ENCODE peak calls at places on chromosomes 12 and 14, in four cellular contexts. R, Y, S and M are unnamed samples.

GRCh38 chr12:98637068-98637467 is 7.5 kb downstream of the IKBIP start:
- DNase-seq in R (no peak), Y (no peak), S (no peak), M (no peak)

GRCh38 chr14:103204852-103205540 is 81.7 kb downstream of the TNFAIP2 start:
- DNase-seq in R (no peak), Y (no peak), S (no peak), M (no peak)

GRCh38 chr12:51183816-51184215 is 10.9 kb upstream of the TFCP2 start:
- DNase-seq in R (no peak), Y (peak), S (no peak), M (no peak)

GRCh38 chr14:93879362-93879983 is 47.7 kb upstream of the FAM181A start:
- DNase-seq in R (no peak), Y (no peak), S (no peak), M (no peak)

GRCh38 chr14:96011609-96012008 is 27.6 kb upstream of the C14orf132 start:
- DNase-seq in R (no peak), Y (no peak), S (no peak), M (no peak)

GRCh38 chr14:89730692-89731091 is 223.8 kb downstream of the EFCAB11 start:
- DNase-seq in R (no peak), Y (no peak), S (no peak), M (no peak)

GRCh38 chr14:82190812-82191211 is 657.2 kb upstream of the SEL1L start:
- DNase-seq in R (no peak), Y (no peak), S (no peak), M (no peak)

GRCh38 chr14:33452982-33453381 is 497.9 kb downstream of the EGLN3 start:
- DNase-seq in R (no peak), Y (no peak), S (no peak), M (no peak)

GRCh38 chr12:47794679-47795078 is 21.6 kb downstream of the SLC48A1 start:
- DNase-seq in R (no peak), Y (no peak), S (no peak), M (no peak)

GRCh38 chr14:21215879-21216251 is 53.4 kb downstream of the HNRNPC start:
- DNase-seq in R (no peak), Y (no peak), S (no peak), M (no peak)

GRCh38 chr12:62484234-62484633 is 17.6 kb downstream of the MON2 start:
- DNase-seq in R (no peak), Y (peak), S (no peak), M (no peak)

GRCh38 chr14:96095581-96096476 is 56.7 kb downstream of the C14orf132 start:
- DNase-seq in R (peak), Y (peak), S (peak), M (no peak)

GRCh38 chr12:29698756-29699155 is 85.0 kb downstream of the TMTC1 start:
- DNase-seq in R (peak), Y (no peak), S (no peak), M (no peak)
- TF ChIP-seq CTCF in R (no peak), Y (no peak), S (no peak), M (no peak)

DNA sequence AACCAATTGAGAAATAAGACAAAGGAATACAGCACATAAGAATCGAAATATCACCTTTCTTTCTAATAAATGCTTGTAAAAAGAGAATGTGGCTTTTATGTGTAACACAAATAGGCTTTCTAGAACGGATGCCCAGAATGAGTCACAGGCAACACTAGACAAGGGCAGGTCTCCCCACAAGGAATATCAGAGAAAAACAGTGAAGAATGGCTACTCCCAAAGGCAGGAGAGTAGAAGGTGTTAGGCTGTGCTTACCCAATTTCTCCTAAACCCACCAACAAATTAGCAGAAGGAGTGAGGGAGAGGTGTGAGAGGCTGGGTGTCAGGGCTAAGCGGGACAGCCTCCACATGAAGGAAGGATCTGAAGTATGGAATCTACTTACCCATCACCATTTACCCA is 55.2 kb downstream of the GALNT4 start:
- DNase-seq in R (no peak), Y (peak), S (no peak), M (peak)
- H2AFZ ChIP-seq in R (no peak), Y (no peak), S (no peak), M (peak)

GRCh38 chr12:71478277-71478676 is 38.7 kb downstream of the LGR5 start:
- DNase-seq in R (no peak), Y (no peak), S (no peak), M (no peak)
- TF ChIP-seq CTCF in R (no peak), Y (peak), S (no peak), M (no peak)

DNA sequence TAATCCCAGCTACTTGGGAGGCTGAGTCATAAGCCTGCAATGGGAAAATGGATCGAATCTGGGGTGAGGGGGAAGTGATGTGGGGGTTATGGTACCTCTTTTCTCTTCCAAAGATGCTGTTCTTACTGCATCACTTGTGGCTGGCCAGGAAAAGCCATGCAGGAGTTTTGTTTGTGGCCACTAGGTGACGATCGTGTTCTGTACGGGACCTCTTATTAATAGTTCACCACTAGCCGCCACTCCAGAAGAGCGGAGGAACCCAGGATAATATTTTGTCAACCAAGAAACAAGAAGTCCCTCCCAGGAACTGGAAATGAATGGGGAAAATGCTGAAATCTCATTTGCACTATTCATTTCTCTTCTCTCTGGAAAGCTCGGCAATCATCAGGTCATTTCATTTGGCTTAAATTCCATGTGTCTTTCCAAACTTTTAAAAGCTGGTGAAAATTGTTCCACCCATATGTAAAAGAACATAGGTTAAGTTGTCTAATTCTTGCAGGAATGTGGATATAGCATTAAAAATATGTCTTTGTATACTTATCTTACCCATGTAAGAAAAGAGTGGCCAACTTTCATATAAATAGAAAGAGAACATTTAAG is 8.9 kb downstream of the GPR65 start:
- DNase-seq in R (peak), Y (peak), S (peak), M (peak)
- H2AFZ ChIP-seq in R (peak), Y (peak), S (no peak), M (no peak)

GRCh38 chr12:6084261-6084968 is 40.1 kb downstream of the VWF start:
- DNase-seq in R (peak), Y (peak), S (peak), M (no peak)
- TF ChIP-seq CTCF in R (no peak), Y (no peak), S (no peak), M (no peak)

GRCh38 chr14:55532645-55533309 is 47.2 kb upstream of the KTN1 start:
- DNase-seq in R (peak), Y (peak), S (no peak), M (no peak)

GRCh38 chr14:55530464-55530863 is 49.5 kb upstream of the KTN1 start:
- DNase-seq in R (no peak), Y (no peak), S (no peak), M (no peak)

GRCh38 chr14:55536208-55536708 is 43.7 kb upstream of the KTN1 start:
- DNase-seq in R (no peak), Y (peak), S (peak), M (no peak)

GRCh38 chr14:55535521-55536207 is 44.3 kb upstream of the KTN1 start:
- DNase-seq in R (no peak), Y (peak), S (peak), M (no peak)

GRCh38 chr14:55533960-55534359 is 46.0 kb upstream of the KTN1 start:
- DNase-seq in R (no peak), Y (no peak), S (no peak), M (no peak)
- H2AFZ ChIP-seq in R (no peak), Y (no peak), S (no peak), M (no peak)

DNA sequence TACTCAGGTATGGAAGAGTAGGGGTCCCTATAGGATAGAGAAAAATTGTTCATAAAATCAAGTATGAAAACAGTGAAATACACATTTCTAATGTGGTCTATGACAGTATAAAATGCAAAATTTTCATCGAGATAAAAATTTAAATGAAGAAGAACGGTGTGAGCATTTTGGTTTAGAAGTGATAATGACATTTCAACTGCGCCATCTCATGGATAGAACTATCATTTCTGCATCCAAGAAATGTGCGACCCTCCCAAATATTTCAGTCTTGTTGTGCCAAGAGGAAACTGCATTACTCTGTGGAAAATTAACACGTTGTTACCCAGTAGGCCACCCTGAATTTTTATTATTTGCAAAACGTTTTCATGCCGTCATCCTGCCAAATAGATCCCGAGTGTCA is 108.8 kb downstream of the CRACR2A start:
- DNase-seq in R (no peak), Y (no peak), S (no peak), M (no peak)
- TF ChIP-seq CTCF in R (peak), Y (peak), S (peak), M (no peak)

DNA sequence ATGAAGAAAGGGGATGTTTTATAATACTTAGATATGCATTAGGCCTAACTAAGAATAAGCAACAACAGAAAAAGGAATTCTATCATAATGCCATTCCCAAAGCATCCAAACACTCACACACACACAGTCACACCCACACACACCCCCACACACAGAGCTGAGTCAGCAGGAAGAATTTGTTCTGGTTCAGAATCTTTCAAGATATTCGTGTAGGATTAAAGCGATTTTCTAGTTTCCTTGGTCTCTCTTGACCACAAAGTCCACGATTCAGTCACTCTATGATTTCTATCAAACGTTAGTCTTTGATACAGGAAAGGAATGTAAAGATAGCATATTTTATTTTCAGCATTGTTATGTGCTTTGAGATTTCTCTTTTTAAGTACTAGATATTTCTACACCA is 382.6 kb upstream of the DCN start:
- DNase-seq in R (no peak), Y (peak), S (no peak), M (no peak)
- H2AFZ ChIP-seq in R (peak), Y (no peak), S (no peak), M (no peak)